ENCODE peak calls at places on chromosomes 3 and 15, in ten cellular contexts. P, W, I, F, L, Q, A, B, Z and J are unnamed samples.

GRCh38 chr3:100001514-100002270 is 112.6 kb downstream of the FILIP1L start:
- DNase-seq in L (no peak), Z (no peak), A (no peak), W (no peak), I (peak; percentile 94), B (no peak), P (no peak), Q (no peak), F (no peak), J (no peak)

GRCh38 chr15:80325206-80325605 is 73.2 kb upstream of the CTXND1 start:
- DNase-seq in I (no peak), L (peak; percentile 43), Q (no peak), Z (no peak), B (no peak), W (no peak), P (no peak), A (no peak), F (no peak), J (no peak)

GRCh38 chr15:57329582-57330367 is 46.5 kb upstream of the CGNL1 start:
- DNase-seq in W (no peak), L (no peak), P (no peak), B (no peak), I (no peak), Q (no peak), F (no peak), Z (no peak), A (no peak), J (no peak)

GRCh38 chr3:46545695-46546630 is 20.1 kb downstream of the LRRC2 start:
- DNase-seq in W (no peak), Z (no peak), L (no peak), A (no peak), I (no peak), B (no peak), F (no peak), Q (no peak), P (no peak), J (no peak)

GRCh38 chr15:68464451-68465090 is 32.6 kb upstream of the ITGA11 start:
- DNase-seq in W (no peak), Q (no peak), Z (no peak), A (no peak), L (peak; percentile 38), B (no peak), F (no peak), I (no peak), P (peak; percentile 90), J (no peak)

GRCh38 chr15:64001148-64001547 is 45.1 kb downstream of the DAPK2 start:
- DNase-seq in P (no peak), Q (no peak), A (no peak), Z (no peak), W (no peak), B (no peak), I (no peak), F (no peak), L (no peak), J (no peak)

GRCh38 chr15:35777016-35777415 is 231.1 kb upstream of the DPH6 start:
- DNase-seq in P (no peak), A (no peak), F (no peak), B (no peak), Q (no peak), W (no peak), L (no peak), I (no peak), Z (peak; percentile 32), J (no peak)

GRCh38 chr15:69224383-69224782 is 63.9 kb downstream of the GLCE start:
- DNase-seq in P (no peak), W (no peak), I (no peak), F (no peak), A (no peak), L (no peak), Z (no peak), B (no peak), Q (no peak), J (no peak)

DNA sequence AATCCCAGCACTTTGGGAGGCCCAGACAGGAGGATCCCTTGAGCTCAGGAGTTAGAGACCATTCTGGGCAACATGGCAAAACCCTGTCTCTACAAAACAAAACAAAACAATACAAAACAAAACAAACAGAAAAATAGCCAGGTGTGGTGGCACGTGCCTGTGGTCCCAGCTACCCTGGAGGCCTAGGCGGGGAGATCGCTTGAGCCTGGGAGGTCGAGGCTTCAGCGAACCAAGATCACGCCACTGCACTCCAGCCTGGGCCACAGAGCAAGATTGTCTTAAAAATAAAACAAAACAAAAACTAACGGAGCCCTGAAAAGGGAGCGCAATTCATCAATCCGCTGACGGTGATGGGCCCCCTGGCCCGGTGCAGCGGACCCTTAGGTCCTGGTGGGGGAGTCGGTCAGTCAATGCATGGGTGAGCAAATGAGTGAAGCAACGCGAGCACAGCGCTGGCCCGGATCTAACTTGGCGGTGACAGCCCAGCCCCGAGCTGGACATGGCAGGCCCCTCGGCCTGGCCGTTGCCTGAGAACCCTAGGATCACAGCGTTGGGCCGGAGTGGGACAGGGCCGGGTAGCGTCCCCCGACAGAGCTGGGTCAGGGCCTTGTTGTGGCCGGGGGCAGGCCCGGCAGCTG is 52.4 kb upstream of the BLM start:
- DNase-seq in F (no peak), B (no peak), P (peak; percentile 34), Q (no peak), W (no peak), I (no peak), Z (no peak), L (peak; percentile 62), A (peak; percentile 34), J (no peak)
- TF ChIP-seq CTCF in F (no peak), B (no peak), P (peak; percentile 12), Q (no peak), W (no peak), I (no peak), Z (no peak), L (no peak), A (peak; percentile 20), J (no peak)

DNA sequence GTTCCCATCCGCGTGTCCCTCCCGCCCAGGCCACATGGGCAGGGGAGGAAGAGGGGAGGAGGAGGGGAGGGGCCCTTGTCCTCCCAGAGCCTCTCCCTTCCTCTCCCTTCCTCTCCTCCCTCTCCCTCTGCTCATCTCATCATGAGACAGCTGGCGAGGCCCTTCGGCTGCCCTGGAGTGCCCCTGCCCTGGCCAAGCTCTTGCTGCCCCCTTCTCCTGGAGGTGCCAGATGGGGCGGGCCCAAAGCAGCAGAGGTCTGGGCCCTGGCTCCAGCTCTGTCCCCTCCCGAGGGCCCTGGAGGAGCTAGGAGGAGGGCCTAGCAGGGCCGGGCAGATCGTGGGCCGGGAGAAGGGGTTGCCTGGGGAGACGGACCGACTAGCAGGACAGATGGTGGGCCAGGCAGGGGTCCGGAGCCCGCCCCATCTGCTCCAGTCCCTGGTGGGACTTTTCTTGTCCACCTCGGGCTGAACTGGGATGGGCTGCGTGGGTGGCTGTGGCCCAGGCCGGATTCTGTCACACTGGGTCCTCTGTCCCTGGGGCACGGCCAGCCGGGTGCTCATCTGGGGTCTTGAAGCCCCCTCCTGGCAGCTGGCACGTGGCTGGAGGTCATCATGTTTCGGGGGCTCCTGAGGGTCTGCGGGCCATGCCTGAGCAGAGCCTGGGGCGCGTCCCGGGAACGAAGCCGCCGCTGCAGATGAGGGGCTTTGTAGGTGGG is 183.4 kb downstream of the GOLGA6L6 start:
- DNase-seq in Q (no peak), W (peak; percentile 88), I (no peak), B (no peak), Z (no peak), P (no peak), A (peak; percentile 93), F (no peak), L (no peak), J (no peak)
- TF ChIP-seq CTCF in Q (no peak), W (no peak), I (no peak), B (no peak), Z (no peak), P (no peak), A (no peak), F (no peak), L (no peak), J (no peak)

GRCh38 chr3:129161860-129162271 is 1.0 kb upstream of the ISY1 start:
- DNase-seq in Q (no peak), P (no peak), L (peak; percentile 14), Z (peak; percentile 13), W (no peak), B (no peak), I (peak; percentile 38), A (no peak), F (peak; percentile 40), J (no peak)
- TF ChIP-seq CTCF in Q (no peak), P (peak; percentile 14), L (no peak), Z (peak; percentile 4), W (no peak), B (no peak), I (no peak), A (no peak), F (no peak), J (no peak)

DNA sequence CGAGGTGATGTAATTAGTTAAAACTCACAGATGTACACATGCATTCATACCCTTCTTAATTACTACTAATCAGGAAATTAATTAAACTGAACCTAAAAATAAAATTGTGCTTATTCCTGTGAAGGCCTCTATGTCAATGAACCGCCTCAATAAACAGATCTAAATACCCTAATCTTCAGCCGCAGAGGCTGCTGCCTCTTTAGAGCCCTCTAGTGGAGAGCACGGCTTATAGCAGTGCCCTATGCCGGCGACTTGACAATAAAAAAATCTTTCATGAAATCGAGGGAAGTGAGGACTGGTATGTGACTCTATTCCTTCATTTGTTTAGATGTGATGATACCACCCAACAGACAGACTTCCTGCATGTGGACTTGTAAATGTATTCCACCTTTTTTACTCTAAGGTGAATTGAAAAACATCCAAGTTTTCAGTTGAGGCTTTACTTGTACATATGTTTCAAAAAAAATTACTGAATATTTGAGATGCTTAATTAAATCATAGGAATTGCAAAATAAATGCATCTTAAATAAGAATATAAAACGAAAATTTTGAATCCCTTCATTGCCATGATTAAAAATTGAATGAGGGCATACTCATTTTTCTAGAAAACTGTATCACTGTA is 8.3 kb upstream of the EPHA3 start:
- DNase-seq in Z (peak; percentile 52), L (peak; percentile 72), F (peak; percentile 4), W (no peak), B (peak; percentile 23), Q (no peak), P (peak; percentile 51), I (peak; percentile 62), A (peak; percentile 49), J (no peak)
- TF ChIP-seq CTCF in Z (peak; percentile 98), L (peak; percentile 98), F (peak; percentile 66), W (peak; percentile 15), B (peak; percentile 96), Q (peak; percentile 99), P (peak; percentile 99), I (peak; percentile 84), A (peak; percentile 77), J (peak; percentile 98)